ENCODE peak calls at places on chromosomes 3 and 15, in seven cellular contexts. F is H1, E is SK-N-SH, D is GM12891, M is HepG2, U is K562, O is GM12878. S is an unnamed sample.

GRCh38 chr3:111971533-111971932 is 7.3 kb upstream of the ABHD10 start:
- DNase-seq in F (no peak), E (no peak), D (no peak), M (no peak), U (no peak), O (no peak), S (no peak)

GRCh38 chr3:71201939-71202338 is 381.6 kb downstream of the FOXP1 start:
- DNase-seq in F (no peak), E (no peak), D (no peak), M (no peak), U (no peak), O (no peak), S (no peak)

GRCh38 chr3:40779039-40779438 is 254.3 kb downstream of the ZNF621 start:
- DNase-seq in F (no peak), E (no peak), D (no peak), M (no peak), U (no peak), O (no peak), S (no peak)

GRCh38 chr15:76190767-76191538 is 120.3 kb downstream of the ETFA start:
- DNase-seq in F (peak), E (peak), D (peak), M (peak), U (peak), O (peak), S (peak)

GRCh38 chr15:30990451-30991300 is 752 bp downstream of the MTMR10 start:
- DNase-seq in F (no peak), E (no peak), D (no peak), M (peak), U (peak), O (no peak), S (no peak)

GRCh38 chr15:80015156-80015555 is 44.2 kb upstream of the BCL2A1 start:
- DNase-seq in F (no peak), E (no peak), D (no peak), M (no peak), U (no peak), O (no peak), S (no peak)

GRCh38 chr3:71478568-71478967 is 105.0 kb downstream of the FOXP1 start:
- DNase-seq in F (no peak), E (no peak), D (no peak), M (no peak), U (no peak), O (no peak), S (no peak)

GRCh38 chr3:127788436-127788835 is 33.9 kb downstream of the MGLL start:
- DNase-seq in F (no peak), E (no peak), D (no peak), M (no peak), U (no peak), O (no peak), S (no peak)

GRCh38 chr15:85920926-85921325 is 126.2 kb upstream of the KLHL25 start:
- DNase-seq in F (no peak), E (no peak), D (no peak), M (no peak), U (no peak), O (no peak), S (no peak)

GRCh38 chr3:105967117-105967516 is 98.3 kb upstream of the CBLB start:
- DNase-seq in F (no peak), E (no peak), D (no peak), M (no peak), U (no peak), O (no peak), S (no peak)

GRCh38 chr3:149330609-149331008 is 2.8 kb downstream of the TM4SF18 start:
- DNase-seq in F (no peak), E (no peak), D (no peak), M (no peak), U (no peak), O (no peak), S (no peak)

GRCh38 chr3:98961161-98962155 is 60.0 kb upstream of the DCBLD2 start:
- DNase-seq in F (no peak), E (no peak), D (no peak), M (no peak), U (no peak), O (no peak), S (no peak)

GRCh38 chr15:58185439-58185838 is 47.3 kb downstream of the AQP9 start:
- DNase-seq in F (no peak), E (no peak), D (no peak), M (no peak), U (no peak), O (no peak), S (no peak)

GRCh38 chr3:66499881-66500574 is 794 bp downstream of the LRIG1 start:
- DNase-seq in F (no peak), E (peak), D (peak), M (no peak), U (no peak), O (no peak), S (peak)

GRCh38 chr3:177633671-177634207 is 436.5 kb upstream of the TBL1XR1 start:
- DNase-seq in F (no peak), E (no peak), D (no peak), M (no peak), U (no peak), O (no peak), S (no peak)

DNA sequence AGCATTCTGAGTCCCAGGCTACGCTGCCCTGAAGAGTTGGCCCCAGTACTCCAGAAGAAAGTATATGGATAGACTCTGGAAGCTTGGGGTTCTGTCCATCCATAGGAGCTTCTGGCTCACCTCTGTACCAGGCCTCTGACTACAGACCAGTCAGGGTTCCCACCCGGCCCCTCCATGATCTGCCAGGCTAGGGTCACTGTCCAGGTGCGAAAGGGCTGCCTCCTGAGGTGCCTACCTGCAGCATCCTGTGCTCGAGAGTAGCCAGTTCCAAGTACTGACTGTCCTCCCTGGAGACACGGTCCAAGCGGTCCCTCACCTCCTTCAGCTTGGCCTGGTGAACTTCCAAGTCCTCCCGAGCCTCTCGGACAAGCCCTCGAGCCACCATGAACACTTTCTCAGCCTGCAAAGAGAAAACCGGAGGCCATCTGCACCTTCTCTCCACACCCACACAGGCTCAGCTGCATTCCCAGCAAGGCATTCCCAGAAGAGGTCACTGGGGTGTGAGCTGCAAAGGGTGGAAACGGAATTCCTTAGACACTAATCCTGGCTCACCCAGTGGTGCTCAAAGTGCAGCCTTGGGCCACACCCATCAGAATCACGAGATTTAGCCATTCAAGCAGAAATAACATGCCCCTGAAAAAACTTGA is 3.7 kb upstream of the PLXNB1 start:
- DNase-seq in F (no peak), E (no peak), D (no peak), M (peak), U (no peak), O (no peak), S (no peak)
- TF ChIP-seq POLR2AphosphoS5 in F (no peak), E (no peak), D (no peak), M (no peak), U (no peak), O (no peak), S (no peak)

GRCh38 chr3:115280531-115280930 is 133.4 kb upstream of the ZBTB20 start:
- DNase-seq in F (no peak), E (no peak), D (no peak), M (no peak), U (no peak), O (no peak), S (no peak)
- TF ChIP-seq TAF1 in F (no peak), E (no peak), D (no peak), M (no peak), U (no peak), O (no peak), S (no peak)

GRCh38 chr3:140711719-140712086 is 33.8 kb downstream of the TRIM42 start:
- DNase-seq in F (no peak), E (no peak), D (no peak), M (no peak), U (no peak), O (no peak), S (no peak)

GRCh38 chr3:140709751-140710150 is 31.9 kb downstream of the TRIM42 start:
- DNase-seq in F (no peak), E (no peak), D (no peak), M (no peak), U (no peak), O (no peak), S (no peak)

GRCh38 chr3:140712301-140712700 is 34.4 kb downstream of the TRIM42 start:
- DNase-seq in F (no peak), E (no peak), D (no peak), M (no peak), U (no peak), O (no peak), S (no peak)

GRCh38 chr3:140708815-140709214 is 31.0 kb downstream of the TRIM42 start:
- DNase-seq in F (no peak), E (no peak), D (no peak), M (no peak), U (no peak), O (no peak), S (no peak)

DNA sequence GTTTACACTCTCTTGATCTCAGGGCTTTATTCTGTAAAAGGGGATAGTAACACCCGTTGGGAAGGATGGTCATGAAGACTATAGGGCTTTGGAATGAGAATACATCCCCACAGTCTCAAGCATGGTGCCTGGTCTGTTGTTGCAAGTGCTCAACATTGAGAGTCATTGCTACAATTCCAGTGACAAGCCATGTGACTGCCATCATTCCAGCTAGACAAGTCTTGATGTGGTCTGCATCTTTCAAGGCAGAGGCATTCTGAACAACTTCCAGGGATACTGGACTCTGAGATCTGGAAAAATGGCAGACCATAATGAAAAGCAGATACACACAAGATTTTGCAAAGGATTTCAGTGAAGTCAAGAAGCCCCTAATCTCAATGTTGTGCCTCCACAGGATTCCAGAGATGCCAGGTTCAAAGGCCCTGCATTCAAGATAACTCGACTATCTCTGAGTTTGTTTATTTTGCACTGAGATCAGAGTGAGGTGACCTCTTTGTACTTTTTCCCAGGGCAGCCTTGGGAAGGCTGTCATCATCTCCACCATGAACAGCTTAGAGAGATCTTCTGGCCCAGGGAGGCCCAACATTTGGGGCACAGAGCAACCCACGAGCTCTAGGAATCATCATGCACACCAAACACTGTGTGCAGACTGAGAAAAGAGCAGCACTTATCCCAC is 33.3 kb downstream of the TRIM42 start:
- DNase-seq in F (no peak), E (no peak), D (no peak), M (peak), U (no peak), O (no peak), S (no peak)
- TF ChIP-seq POLR2AphosphoS5 in F (no peak), E (no peak), D (no peak), M (no peak), U (no peak), O (no peak), S (no peak)

GRCh38 chr15:83092309-83092976 is 15.0 kb upstream of the TM6SF1 start:
- DNase-seq in F (no peak), E (no peak), D (no peak), M (no peak), U (peak), O (no peak), S (no peak)
- TF ChIP-seq TAF1 in F (no peak), E (no peak), D (no peak), M (no peak), U (peak), O (no peak), S (no peak)

GRCh38 chr15:62899090-62899493 is 143.5 kb upstream of the TPM1 start:
- DNase-seq in F (no peak), E (no peak), D (no peak), M (peak), U (no peak), O (no peak), S (no peak)
- TF ChIP-seq POLR2AphosphoS5 in F (no peak), E (peak), D (no peak), M (no peak), U (no peak), O (no peak), S (no peak)

GRCh38 chr15:87135109-87135508 is 1055.4 kb downstream of the AGBL1 start:
- DNase-seq in F (no peak), E (no peak), D (no peak), M (no peak), U (no peak), O (no peak), S (no peak)
- TF ChIP-seq TAF1 in F (no peak), E (no peak), D (no peak), M (no peak), U (no peak), O (no peak), S (no peak)

GRCh38 chr3:52527732-52528595 is 5.7 kb downstream of the NT5DC2 start:
- DNase-seq in F (no peak), E (no peak), D (no peak), M (no peak), U (no peak), O (no peak), S (no peak)
- TF ChIP-seq POLR2AphosphoS5 in F (no peak), E (no peak), D (no peak), M (no peak), U (no peak), O (no peak), S (no peak)

GRCh38 chr3:29285356-29286070 is 4.6 kb downstream of the RBMS3 start:
- DNase-seq in F (no peak), E (no peak), D (no peak), M (no peak), U (no peak), O (no peak), S (no peak)
- TF ChIP-seq TAF1 in F (no peak), E (no peak), D (no peak), M (no peak), U (no peak), O (no peak), S (no peak)